ENCODE peak calls at places on chromosomes 13 and 19, in ten cellular contexts. S is stimulated activated CD4-positive, alpha-beta T cell treated with anti-CD3 and anti-CD28 coated beads, Interleukin-4, amount 100 ng/mL, for 48 hours; O is activated CD8-positive, alpha-beta T cell treated with anti-CD3 and anti-CD28 coated beads for 36 hours; W is mucosa of descending colon; V is hippocampal formation; C is activated T-cell treated with anti-CD3 and anti-CD28 coated beads, Interleukin-2, amount 50 U/mL, for 72 hours; N is colonic mucosa; H is naive thymus-derived CD4-positive, alpha-beta T cell; L is HT1080; U is left kidney. J is an unnamed sample.

GRCh38 chr19:8487137-8487851 is 15.1 kb downstream of the PRAM1 start:
- DNase-seq in V (peak), C (peak), L (no peak), O (peak), W (no peak), U (no peak), H (peak), N (no peak), S (peak), J (no peak)

GRCh38 chr13:106033634-106034033 is 501.8 kb downstream of the EFNB2 start:
- DNase-seq in L (no peak), U (no peak), W (no peak), V (no peak), N (no peak), H (no peak), C (no peak), S (no peak), O (no peak), J (no peak)

GRCh38 chr19:883661-884211 is 9.3 kb downstream of the MED16 start:
- DNase-seq in L (no peak), O (no peak), C (no peak), U (no peak), V (no peak), W (no peak), S (no peak), N (no peak), H (no peak), J (no peak)

GRCh38 chr19:45140533-45140932 is 20.2 kb downstream of the NKPD1 start:
- DNase-seq in H (no peak), C (no peak), L (no peak), V (no peak), S (no peak), U (no peak), O (no peak), W (no peak), N (no peak), J (no peak)

GRCh38 chr13:51639171-51639570 is 54.9 kb downstream of the WDFY2 start:
- DNase-seq in V (no peak), N (no peak), S (no peak), W (no peak), L (no peak), C (no peak), U (no peak), O (no peak), H (no peak), J (no peak)

GRCh38 chr13:94413545-94413944 is 65.9 kb downstream of the DCT start:
- DNase-seq in W (no peak), H (no peak), L (no peak), U (no peak), O (no peak), C (no peak), N (no peak), S (no peak), V (no peak), J (no peak)

GRCh38 chr13:20219585-20219984 is 12.5 kb downstream of the GJB6 start:
- DNase-seq in U (no peak), H (no peak), W (no peak), N (no peak), S (no peak), V (no peak), L (no peak), C (no peak), O (no peak), J (no peak)

GRCh38 chr13:110616103-110617101 is 1.1 kb downstream of the NAXD start:
- DNase-seq in H (no peak), C (peak), O (peak), V (no peak), L (peak), S (peak), U (peak), W (peak), N (peak), J (peak)

GRCh38 chr13:111846396-111847174 is 220.4 kb upstream of the SOX1 start:
- DNase-seq in V (no peak), C (no peak), U (no peak), H (no peak), W (no peak), O (no peak), L (no peak), N (no peak), S (no peak), J (no peak)

GRCh38 chr19:41753159-41753558 is 2.2 kb upstream of the CEACAM6 start:
- DNase-seq in W (peak), S (peak), C (peak), H (peak), U (peak), L (peak), N (peak), O (peak), V (no peak), J (peak)

GRCh38 chr13:88736026-88736425 is 1064.9 kb downstream of the SLITRK5 start:
- DNase-seq in V (no peak), W (no peak), N (no peak), H (no peak), S (no peak), C (no peak), L (no peak), O (no peak), U (no peak), J (no peak)

GRCh38 chr19:48913114-48913513 is 13.0 kb downstream of the NUCB1 start:
- DNase-seq in N (no peak), W (no peak), U (no peak), H (peak), O (peak), V (no peak), L (no peak), C (no peak), S (no peak), J (peak)

GRCh38 chr19:41620171-41620570 is 6.7 kb downstream of the CEACAM4 start:
- DNase-seq in W (no peak), V (no peak), C (no peak), S (no peak), U (no peak), H (no peak), L (no peak), N (no peak), O (no peak), J (no peak)

GRCh38 chr13:109148243-109148642 is 518.8 kb downstream of the MYO16 start:
- DNase-seq in C (no peak), S (no peak), H (no peak), O (no peak), U (no peak), L (no peak), V (no peak), N (no peak), W (no peak), J (no peak)

GRCh38 chr13:33111414-33112110 is 95.3 kb downstream of the KL start:
- DNase-seq in U (no peak), L (no peak), N (peak), V (no peak), W (peak), C (no peak), S (no peak), O (no peak), H (no peak), J (no peak)

GRCh38 chr19:17049711-17050280 is 23.2 kb upstream of the CPAMD8 start:
- DNase-seq in C (no peak), N (peak), L (peak), V (no peak), H (no peak), S (no peak), W (peak), O (no peak), U (no peak), J (no peak)

GRCh38 chr19:5154129-5154798 is 185.4 kb downstream of the KDM4B start:
- DNase-seq in C (peak), W (peak), U (peak), N (peak), O (peak), L (no peak), H (no peak), S (peak), V (no peak), J (peak)

GRCh38 chr13:32237681-32238080 is 77.5 kb downstream of the ZAR1L start:
- DNase-seq in H (no peak), U (no peak), N (no peak), V (no peak), W (no peak), L (no peak), O (no peak), S (no peak), C (no peak), J (no peak)

GRCh38 chr19:6616011-6616410 is 25.1 kb upstream of the CD70 start:
- DNase-seq in W (no peak), S (no peak), N (no peak), H (no peak), C (peak), U (no peak), O (peak), L (peak), V (no peak), J (no peak)

GRCh38 chr19:38442736-38443135 is 9.2 kb downstream of the RYR1 start:
- DNase-seq in L (no peak), H (no peak), S (no peak), W (no peak), U (no peak), O (no peak), C (no peak), N (no peak), V (no peak), J (no peak)

GRCh38 chr19:18249834-18250233 is 23.6 kb upstream of the PDE4C start:
- DNase-seq in C (no peak), L (no peak), H (no peak), U (no peak), W (no peak), S (no peak), N (no peak), V (no peak), O (no peak), J (no peak)

GRCh38 chr13:46666727-46667456 is 113.9 kb downstream of the LRCH1 start:
- DNase-seq in O (no peak), V (no peak), N (no peak), L (no peak), H (peak), U (no peak), C (no peak), S (no peak), W (no peak), J (peak)

GRCh38 chr19:30077851-30078355 is 135.9 kb downstream of the URI1 start:
- DNase-seq in H (no peak), O (no peak), C (no peak), V (no peak), S (no peak), U (no peak), W (no peak), N (no peak), L (no peak), J (no peak)

GRCh38 chr13:70568571-70568970 is 460.3 kb upstream of the KLHL1 start:
- DNase-seq in W (peak), S (no peak), O (no peak), U (peak), V (no peak), L (peak), C (peak), N (peak), H (no peak), J (peak)

GRCh38 chr13:35826626-35827254 is 304.4 kb downstream of the DCLK1 start:
- DNase-seq in H (no peak), N (no peak), W (no peak), L (no peak), U (no peak), O (peak), V (no peak), S (no peak), C (peak), J (peak)

GRCh38 chr13:32415019-32415418 is 12.9 kb downstream of the N4BP2L1 start:
- DNase-seq in N (peak), W (peak), V (no peak), H (no peak), C (no peak), L (no peak), S (no peak), O (peak), U (no peak), J (peak)

GRCh38 chr13:78657699-78658629 is 991 bp downstream of the OBI1 start:
- DNase-seq in H (no peak), L (peak), U (no peak), V (no peak), W (no peak), O (no peak), S (no peak), C (no peak), N (no peak), J (peak)

GRCh38 chr13:28964052-28964451 is 143.9 kb downstream of the MTUS2 start:
- DNase-seq in L (no peak), H (no peak), U (no peak), C (no peak), N (no peak), O (no peak), W (no peak), S (no peak), V (no peak), J (no peak)